ENCODE peak calls at places on chromosomes 12 and 14, in nine cellular contexts. U, I, Y, M, P, H, S, X and G are unnamed samples.

GRCh38 chr14:34324363-34324795 is 137.7 kb downstream of the SPTSSA start:
- DNase-seq in X (no peak), H (peak; percentile 60), U (no peak), M (no peak), I (peak; percentile 56), Y (peak; percentile 61), S (peak; percentile 32), P (no peak), G (no peak)

GRCh38 chr14:64113279-64113678 is 180.9 kb downstream of the ESR2 start:
- DNase-seq in H (no peak), U (peak; percentile 70), S (no peak), Y (no peak), I (no peak), X (no peak), M (no peak), P (no peak), G (no peak)

GRCh38 chr12:50419112-50419909 is 18.6 kb downstream of the LARP4 start:
- DNase-seq in M (no peak), P (no peak), H (no peak), X (no peak), U (no peak), Y (no peak), I (no peak), S (no peak), G (no peak)

GRCh38 chr12:52157566-52158150 is 34.2 kb downstream of the KRT80 start:
- DNase-seq in S (no peak), I (no peak), Y (no peak), H (no peak), U (no peak), X (no peak), P (no peak), M (no peak), G (no peak)

GRCh38 chr12:131209082-131210070 is 255.7 kb downstream of the ADGRD1 start:
- DNase-seq in M (peak; percentile 62), H (no peak), X (no peak), P (no peak), U (no peak), I (no peak), S (no peak), Y (no peak), G (no peak)

GRCh38 chr12:129052373-129052772 is 199.1 kb downstream of the GLT1D1 start:
- DNase-seq in H (no peak), S (no peak), X (no peak), M (no peak), U (peak; percentile 12), P (no peak), I (no peak), Y (no peak), G (no peak)

GRCh38 chr14:21647380-21647779 is 6.3 kb upstream of the OR4E2 start:
- DNase-seq in P (no peak), S (no peak), Y (peak; percentile 39), I (no peak), H (no peak), M (no peak), U (no peak), X (no peak), G (no peak)

GRCh38 chr14:103897075-103897947 is 30.9 kb upstream of the TDRD9 start:
- DNase-seq in H (no peak), M (no peak), Y (no peak), U (peak; percentile 97), I (no peak), S (no peak), X (no peak), P (no peak), G (no peak)

GRCh38 chr12:121793501-121793835 is at the start of gene RHOF:
- DNase-seq in X (no peak), Y (no peak), H (no peak), M (no peak), U (peak; percentile 57), I (no peak), S (no peak), P (no peak), G (no peak)

GRCh38 chr12:6241495-6241894 is 41.3 kb downstream of the CD9 start:
- DNase-seq in S (no peak), U (peak; percentile 97), X (no peak), P (no peak), M (no peak), I (no peak), Y (no peak), H (peak; percentile 53), G (no peak)

GRCh38 chr14:68284834-68285233 is 465.3 kb downstream of the RAD51B start:
- DNase-seq in Y (no peak), S (no peak), X (no peak), P (no peak), I (no peak), U (peak; percentile 64), H (no peak), M (no peak), G (no peak)
- H3K4me3 ChIP-seq in Y (no peak overlapping the region), S (no peak overlapping the region), X (no peak overlapping the region), P (no peak overlapping the region), I (no peak overlapping the region), U (no peak overlapping the region), H (no peak overlapping the region), M (no peak overlapping the region), G (no peak overlapping the region)

DNA sequence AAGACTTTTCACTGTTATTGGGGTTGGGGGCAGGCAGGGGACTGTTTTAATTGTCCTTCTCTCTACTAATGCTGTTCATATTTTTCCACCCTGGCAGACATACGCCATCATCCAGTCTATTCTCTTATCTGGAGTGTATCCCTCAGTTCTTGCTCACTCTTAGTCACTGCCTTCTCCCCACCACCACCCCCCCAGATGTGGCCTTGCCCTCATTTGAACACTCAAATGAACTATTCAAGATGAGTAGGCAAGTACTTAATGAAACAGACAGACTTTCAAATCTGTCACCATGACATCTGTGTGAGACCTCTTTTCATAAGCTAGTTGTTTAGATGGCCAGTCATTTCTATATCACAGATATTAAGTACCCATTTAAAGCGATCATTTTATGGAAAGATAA is 10.1 kb downstream of the NUDT4 start:
- DNase-seq in S (no peak), Y (peak; percentile 47), H (no peak), U (no peak), P (no peak), X (no peak), M (no peak), I (no peak), G (no peak)
- H3K4me3 ChIP-seq in S (no peak overlapping the region), Y (no peak overlapping the region), H (no peak overlapping the region), U (no peak overlapping the region), P (no peak overlapping the region), X (no peak overlapping the region), M (no peak overlapping the region), I (no peak overlapping the region), G (no peak overlapping the region)

GRCh38 chr12:94643585-94643984 is 6.8 kb downstream of the TMCC3 start:
- DNase-seq in S (no peak), I (no peak), M (no peak), P (no peak), X (no peak), H (no peak), U (no peak), Y (peak; percentile 25), G (peak; percentile 34)

GRCh38 chr12:94640134-94640928 is 10.0 kb downstream of the TMCC3 start:
- DNase-seq in X (peak; percentile 90), P (no peak), M (no peak), S (peak; percentile 36), U (no peak), I (no peak), Y (peak; percentile 93), H (peak; percentile 39), G (no peak)

GRCh38 chr12:94644622-94645021 is 5.7 kb downstream of the TMCC3 start:
- DNase-seq in M (no peak), I (no peak), S (no peak), H (peak; percentile 31), Y (peak; percentile 66), X (no peak), P (no peak), U (peak; percentile 29), G (no peak)

GRCh38 chr12:94641283-94641682 is 9.1 kb downstream of the TMCC3 start:
- DNase-seq in Y (no peak), I (no peak), U (no peak), X (no peak), H (no peak), M (no peak), S (no peak), P (no peak), G (no peak)

DNA sequence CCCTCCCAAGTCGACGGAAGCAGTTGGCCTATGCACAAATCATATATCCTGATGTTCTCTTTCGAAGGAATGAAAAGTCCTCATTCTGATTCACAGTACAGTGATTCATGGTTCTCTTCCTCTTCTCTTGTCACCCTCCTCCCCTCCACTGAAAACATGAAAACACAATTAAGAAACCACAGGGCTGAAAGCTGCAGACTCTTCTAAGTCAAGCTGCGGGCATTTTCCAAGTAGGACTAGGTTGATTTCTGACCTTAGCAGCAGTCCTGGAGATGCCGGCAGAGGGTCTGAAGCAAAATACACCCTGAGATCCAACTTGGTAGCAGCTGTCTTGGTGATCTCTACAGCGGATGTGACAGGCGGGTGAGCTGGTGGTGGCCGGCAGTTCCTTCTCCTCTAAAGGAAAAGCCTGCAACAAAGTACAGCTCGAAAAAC is 6.2 kb downstream of the TMCC3 start:
- DNase-seq in Y (peak; percentile 65), H (no peak), P (no peak), I (no peak), M (no peak), S (no peak), X (no peak), U (no peak), G (no peak)
- H3K4me3 ChIP-seq in Y (no peak overlapping the region), H (no peak overlapping the region), P (no peak overlapping the region), I (no peak overlapping the region), M (no peak overlapping the region), S (no peak overlapping the region), X (no peak overlapping the region), U (no peak overlapping the region), G (peak overlapping the region; percentile 8)

GRCh38 chr14:94581127-94581999 is at the start of gene SERPINA5:
- DNase-seq in H (peak; percentile 52), M (no peak), I (no peak), S (no peak), U (peak; percentile 13), X (no peak), Y (peak; percentile 73), P (no peak), G (no peak)

GRCh38 chr14:94583557-94583956 is 2.3 kb downstream of the SERPINA5 start:
- DNase-seq in I (no peak), H (no peak), M (no peak), X (no peak), Y (no peak), S (no peak), P (no peak), U (no peak), G (no peak)

GRCh38 chr14:94584591-94585280 is 3.5 kb downstream of the SERPINA5 start:
- DNase-seq in S (no peak), H (no peak), X (no peak), P (no peak), U (no peak), Y (peak; percentile 68), M (no peak), I (no peak), G (no peak)

GRCh38 chr14:94582851-94583250 is 1.6 kb downstream of the SERPINA5 start:
- DNase-seq in X (no peak), U (no peak), I (no peak), Y (no peak), H (no peak), P (no peak), S (no peak), M (no peak), G (no peak)

DNA sequence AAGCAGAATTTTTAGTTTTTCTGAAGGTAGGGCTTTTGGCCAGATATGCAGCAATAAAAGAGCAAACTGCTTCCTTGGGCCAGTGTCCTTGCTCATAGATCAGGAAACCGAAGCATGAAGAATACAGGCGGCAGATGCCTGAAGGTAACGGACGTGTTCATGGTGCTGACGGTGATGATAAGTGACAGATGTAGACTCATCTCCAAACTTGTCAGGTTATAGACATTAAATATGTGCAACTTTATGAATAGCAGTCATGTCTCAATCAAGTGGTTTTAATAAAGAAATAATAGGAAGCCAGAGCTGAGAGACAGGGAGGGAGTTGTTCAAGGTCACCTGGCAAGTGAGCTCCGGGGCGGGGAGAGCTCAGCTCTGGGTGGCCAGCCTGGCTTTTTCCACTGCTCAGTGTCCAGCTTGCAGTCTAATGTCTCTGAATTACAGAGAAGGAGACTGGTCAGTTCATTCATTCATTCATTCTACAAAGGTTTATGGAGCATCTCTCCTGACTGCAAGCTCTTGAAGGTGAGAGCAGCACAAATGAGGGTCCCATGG is 1.0 kb downstream of the SERPINA5 start:
- DNase-seq in H (no peak), U (no peak), M (no peak), P (no peak), I (no peak), Y (no peak), X (no peak), S (no peak), G (no peak)
- H3K4me3 ChIP-seq in H (no peak overlapping the region), U (no peak overlapping the region), M (no peak overlapping the region), P (no peak overlapping the region), I (no peak overlapping the region), Y (no peak overlapping the region), X (no peak overlapping the region), S (no peak overlapping the region), G (no peak overlapping the region)